ENCODE peak calls at places on chromosomes 5 and 9, in five cellular contexts. F, S, E, X and I are unnamed samples.

GRCh38 chr9:3746296-3747275 is 220.8 kb upstream of the RFX3 start:
- DNase-seq in S (no peak), E (peak), X (no peak), F (no peak), I (peak)

GRCh38 chr5:147782053-147783028 is at the start of gene JAKMIP2:
- DNase-seq in E (peak), F (peak), X (peak), S (peak), I (peak)

GRCh38 chr5:90410178-90410762 is 714 bp upstream of the CETN3 start:
- DNase-seq in E (no peak), S (no peak), X (no peak), F (no peak), I (peak)

GRCh38 chr9:469672-470040 is 255.0 kb downstream of the DOCK8 start:
- DNase-seq in X (peak), E (no peak), S (no peak), F (no peak), I (no peak)

GRCh38 chr5:5558593-5558992 is 136.1 kb downstream of the ICE1 start:
- DNase-seq in F (no peak), S (no peak), X (no peak), E (no peak), I (no peak)

GRCh38 chr9:78745996-78746395 is 449.1 kb downstream of the PSAT1 start:
- DNase-seq in F (no peak), E (no peak), S (no peak), X (no peak), I (no peak)

GRCh38 chr9:117425562-117425961 is 10.7 kb upstream of the ASTN2 start:
- DNase-seq in F (no peak), S (no peak), E (no peak), X (no peak), I (no peak)

GRCh38 chr5:54217826-54218503 is 92.4 kb downstream of the ARL15 start:
- DNase-seq in X (no peak), F (no peak), S (no peak), E (peak), I (peak)

GRCh38 chr9:33506626-33507370 is 17.3 kb upstream of the ANKRD18B start:
- DNase-seq in X (no peak), S (peak), F (no peak), E (peak), I (peak)

GRCh38 chr5:159133041-159133741 is 33.5 kb upstream of the EBF1 start:
- DNase-seq in S (no peak), F (no peak), E (peak), X (no peak), I (peak)

GRCh38 chr9:116646661-116647514 is 40.2 kb upstream of the TRIM32 start:
- DNase-seq in X (no peak), E (peak), F (no peak), S (no peak), I (peak)

GRCh38 chr9:19876569-19877316 is 87.9 kb upstream of the SLC24A2 start:
- DNase-seq in X (no peak), S (no peak), F (no peak), E (no peak), I (peak)

GRCh38 chr9:16501726-16502125 is 368.7 kb downstream of the BNC2 start:
- DNase-seq in E (no peak), F (no peak), S (no peak), X (no peak), I (no peak)

GRCh38 chr9:27151693-27152397 is 42.8 kb downstream of the TEK start:
- DNase-seq in X (no peak), S (no peak), E (peak), F (no peak), I (peak)

GRCh38 chr5:71782771-71783770 is 64.0 kb downstream of the CARTPT start:
- DNase-seq in F (no peak), E (peak), S (peak), X (peak), I (peak)

GRCh38 chr5:148353634-148354033 is 18.3 kb downstream of the SPINK9 start:
- DNase-seq in E (no peak), X (no peak), F (no peak), S (no peak), I (no peak)

GRCh38 chr9:68546596-68547390 is 6.1 kb upstream of the TMEM252 start:
- DNase-seq in S (no peak), X (no peak), E (no peak), F (no peak), I (no peak)

GRCh38 chr5:148653840-148654781 is at the start of gene HTR4:
- DNase-seq in E (no peak), X (peak), F (peak), S (no peak), I (no peak)

GRCh38 chr9:114308361-114308950 is 14.4 kb upstream of the ORM1 start:
- DNase-seq in S (no peak), X (no peak), F (peak), E (no peak), I (no peak)

GRCh38 chr9:135242406-135242805 is 154.9 kb downstream of the OLFM1 start:
- DNase-seq in X (no peak), F (peak), S (no peak), E (no peak), I (no peak)

GRCh38 chr5:127042593-127042992 is 12.2 kb upstream of the MARCHF3 start:
- DNase-seq in X (no peak), E (peak), F (no peak), S (no peak), I (peak)

GRCh38 chr9:126788631-126789349 is 16.1 kb upstream of the ZBTB43 start:
- DNase-seq in X (no peak), E (peak), S (no peak), F (no peak), I (no peak)

GRCh38 chr9:131153585-131153984 is 28.2 kb downstream of the NUP214 start:
- DNase-seq in F (no peak), S (no peak), X (no peak), E (no peak), I (no peak)

GRCh38 chr5:160165137-160166068 is 46.2 kb upstream of the PWWP2A start:
- DNase-seq in E (peak), X (peak), F (peak), S (peak), I (peak)

GRCh38 chr5:96408276-96408777 is 24.7 kb downstream of the PCSK1 start:
- DNase-seq in S (no peak), F (no peak), E (no peak), X (no peak), I (peak)

GRCh38 chr5:83133797-83134196 is 56.5 kb downstream of the XRCC4 start:
- DNase-seq in S (no peak), E (no peak), X (no peak), F (peak), I (no peak)

GRCh38 chr5:41465493-41466171 is 44.8 kb downstream of the PLCXD3 start:
- DNase-seq in S (no peak), X (no peak), F (no peak), E (peak), I (no peak)

GRCh38 chr5:69271376-69271775 is 36.7 kb downstream of the CDK7 start:
- DNase-seq in X (peak), S (peak), E (peak), F (no peak), I (peak)

GRCh38 chr9:90038778-90039177 is 434.0 kb downstream of the GADD45G start:
- DNase-seq in E (no peak), F (no peak), X (no peak), S (peak), I (no peak)

GRCh38 chr5:144142030-144142825 is 28.2 kb downstream of the YIPF5 start:
- DNase-seq in E (peak), F (no peak), X (no peak), S (no peak), I (peak)

GRCh38 chr9:93295031-93295430 is 111.1 kb downstream of the WNK2 start:
- DNase-seq in S (no peak), F (no peak), X (peak), E (no peak), I (no peak)

GRCh38 chr5:43661102-43661501 is 58.1 kb downstream of the NNT start:
- DNase-seq in E (peak), F (no peak), X (no peak), S (no peak), I (peak)

GRCh38 chr9:124873664-124874063 is 11.7 kb downstream of the ARPC5L start:
- DNase-seq in X (no peak), S (no peak), E (no peak), F (no peak), I (no peak)

GRCh38 chr9:37412431-37413151 is 9.9 kb upstream of the GRHPR start:
- DNase-seq in S (no peak), F (no peak), E (no peak), X (no peak), I (peak)

GRCh38 chr9:91420471-91421021 is 3.1 kb downstream of the NFIL3 start:
- DNase-seq in S (no peak), F (no peak), X (no peak), E (peak), I (peak)
- H3K4me3 ChIP-seq in S (no peak), F (peak), X (peak), E (peak), I (peak)

DNA sequence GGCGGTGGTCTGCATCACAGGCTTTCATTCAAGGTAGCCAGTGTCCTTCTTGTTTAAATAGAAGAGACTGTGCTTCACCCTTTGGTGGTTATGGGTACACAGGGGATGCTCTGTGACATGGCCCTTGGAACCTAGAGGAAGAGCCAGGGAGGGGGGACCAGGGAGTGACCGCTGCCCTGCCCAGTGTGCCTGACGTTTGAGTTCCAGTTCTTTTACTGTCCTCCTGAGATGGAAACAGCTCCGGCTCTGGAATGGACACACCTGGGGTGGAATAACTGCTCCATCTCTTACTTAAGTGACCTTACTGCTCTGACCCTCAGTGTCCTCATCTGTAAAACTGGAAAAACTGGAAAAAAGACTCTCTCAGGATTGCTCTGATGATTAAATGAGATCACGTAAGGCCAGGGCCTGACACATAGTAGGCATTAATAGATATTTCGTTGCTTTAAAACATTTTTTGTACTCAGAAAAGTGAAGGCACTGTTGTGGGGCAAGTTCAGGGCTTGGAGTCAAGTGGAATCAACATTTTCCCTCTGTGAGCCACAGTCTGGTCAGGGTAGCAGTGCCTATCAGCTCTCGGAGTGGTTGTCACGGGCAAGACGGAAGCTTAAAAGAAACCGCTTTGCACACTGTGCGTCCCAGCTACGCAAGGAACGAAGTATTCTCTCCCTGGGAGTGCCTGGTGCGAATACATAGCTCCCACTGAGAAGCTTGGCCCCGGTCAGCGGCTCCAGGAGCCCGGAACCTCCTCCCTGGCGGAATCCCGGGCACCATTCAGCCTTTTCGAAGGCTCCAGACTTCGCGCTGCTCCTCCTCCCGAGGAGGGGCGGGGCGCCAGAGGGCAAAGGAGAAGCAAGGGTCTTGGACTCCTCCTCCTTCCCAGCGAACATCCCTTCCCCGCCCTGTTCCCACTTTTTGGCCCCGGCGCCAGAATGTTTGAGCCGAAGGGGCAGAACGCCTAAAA is 5.8 kb downstream of the POU4F3 start:
- DNase-seq in E (no peak), F (no peak), X (no peak), S (no peak), I (no peak)
- H3K4me3 ChIP-seq in E (no peak), F (no peak), X (no peak), S (no peak), I (no peak)

DNA sequence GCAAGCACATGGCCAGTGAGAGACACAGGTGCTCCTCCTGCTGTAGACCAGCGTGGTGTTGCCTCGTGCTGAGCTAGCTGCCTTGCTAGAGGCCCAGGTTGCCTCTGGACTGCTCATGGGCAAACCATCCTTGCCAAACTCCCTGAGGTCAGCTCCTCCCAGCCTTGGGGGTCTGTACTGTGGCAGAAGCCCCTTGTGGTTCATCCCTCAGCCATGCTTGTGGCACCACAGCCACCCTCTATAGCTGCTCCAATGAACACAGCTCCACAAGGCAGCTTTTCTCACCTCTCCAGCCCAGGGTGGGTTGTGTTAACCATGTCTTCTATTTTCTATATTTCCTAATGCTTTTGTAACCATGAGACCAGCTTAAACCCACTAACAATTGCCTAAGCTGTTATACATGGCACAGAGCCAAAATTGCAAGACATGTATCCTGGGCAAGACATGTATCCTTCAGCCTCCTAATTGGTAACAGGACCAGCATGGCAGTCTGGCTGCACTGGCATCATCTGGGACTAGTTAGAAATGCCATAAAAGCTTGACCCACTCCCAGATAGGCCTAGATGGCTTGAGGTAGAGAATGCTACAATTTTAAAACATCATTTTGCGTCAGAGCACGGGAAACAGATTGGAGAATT is 183.1 kb upstream of the S1PR3 start:
- DNase-seq in S (no peak), F (no peak), X (no peak), E (no peak), I (peak)
- H3K4me3 ChIP-seq in S (no peak), F (no peak), X (no peak), E (no peak), I (no peak)

GRCh38 chr9:2158111-2158610 is 143.0 kb downstream of the SMARCA2 start:
- DNase-seq in X (peak), S (peak), E (peak), F (peak), I (peak)
- H3K4me3 ChIP-seq in X (peak), S (peak), E (peak), F (peak), I (peak)

DNA sequence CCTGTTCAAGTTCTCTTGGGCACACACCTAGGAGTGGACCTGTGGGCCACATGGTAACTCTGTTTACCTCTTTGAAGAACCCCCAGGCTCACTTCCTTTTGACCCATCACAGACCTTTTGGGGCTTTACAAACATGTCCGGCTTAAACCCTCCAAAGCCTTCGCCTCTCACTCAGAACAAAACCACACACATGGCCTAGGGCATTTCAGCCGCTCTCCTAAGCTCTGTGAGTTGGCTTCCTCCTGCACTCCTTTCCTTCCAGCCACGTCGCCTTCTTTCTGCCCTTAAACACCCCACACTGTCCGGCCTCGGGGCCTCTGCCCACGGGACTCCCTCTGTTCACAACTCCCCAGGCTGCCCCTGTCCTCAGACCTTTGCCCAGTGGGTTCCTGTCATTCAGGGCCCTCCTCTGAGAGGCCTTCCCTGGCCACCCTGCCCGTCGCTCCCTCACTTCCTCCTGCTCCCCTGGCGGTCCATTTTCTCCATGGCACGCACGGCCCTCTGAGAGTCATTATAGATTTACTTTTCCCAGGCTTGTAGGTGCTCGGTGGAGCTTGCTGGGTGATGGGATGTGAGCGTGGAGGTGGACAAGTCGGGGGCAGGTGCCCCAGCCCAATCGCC is 1.9 kb downstream of the DOK3 start:
- DNase-seq in X (no peak), F (no peak), E (no peak), S (no peak), I (no peak)
- H3K4me3 ChIP-seq in X (no peak), F (peak), E (no peak), S (no peak), I (no peak)

GRCh38 chr5:53041071-53041692 is 52.0 kb downstream of the ITGA2 start:
- DNase-seq in F (no peak), E (peak), X (no peak), S (no peak), I (no peak)
- H3K4me3 ChIP-seq in F (no peak), E (no peak), X (no peak), S (no peak), I (no peak)

GRCh38 chr5:76326559-76327351 is 76.3 kb upstream of the IQGAP2 start:
- DNase-seq in S (no peak), X (no peak), E (no peak), F (no peak), I (no peak)

GRCh38 chr5:76331139-76331538 is 71.9 kb upstream of the IQGAP2 start:
- DNase-seq in E (no peak), F (no peak), X (no peak), S (no peak), I (no peak)

GRCh38 chr5:76325326-76325725 is 77.8 kb upstream of the IQGAP2 start:
- DNase-seq in F (no peak), E (no peak), S (no peak), X (no peak), I (no peak)

GRCh38 chr5:76329346-76329745 is 73.7 kb upstream of the IQGAP2 start:
- DNase-seq in F (no peak), X (no peak), S (no peak), E (no peak), I (no peak)

DNA sequence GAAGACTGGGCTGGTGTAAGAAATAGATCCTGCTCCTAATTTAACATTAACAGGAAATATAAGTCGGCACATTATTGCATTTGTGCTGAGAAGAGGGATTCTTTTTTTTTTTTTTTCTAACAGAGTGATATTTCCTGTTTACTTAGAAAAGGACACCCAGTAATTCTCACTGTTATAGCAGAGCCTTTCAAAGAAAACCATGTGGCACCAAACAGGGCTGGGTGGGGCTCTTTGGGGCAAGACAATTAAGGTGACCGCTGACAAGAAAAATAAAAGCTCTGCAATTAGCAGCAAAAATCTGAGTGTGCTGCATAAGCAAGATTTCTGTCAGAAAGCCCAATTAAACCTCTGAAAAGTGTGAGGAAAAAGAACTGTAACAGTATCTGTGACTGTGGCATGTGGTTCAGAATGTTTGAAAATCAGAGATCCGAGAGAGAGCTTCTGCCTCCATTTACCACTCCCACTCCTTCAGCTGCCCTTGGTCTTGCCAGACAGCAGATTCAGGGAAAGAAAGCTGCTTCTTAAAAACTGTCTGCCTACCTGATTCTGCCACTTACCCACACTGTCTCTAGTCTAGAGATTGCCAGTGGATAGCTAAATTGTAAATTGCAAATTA is 77.1 kb upstream of the IQGAP2 start:
- DNase-seq in E (no peak), F (no peak), X (peak), S (no peak), I (no peak)
- H3K4me3 ChIP-seq in E (no peak), F (no peak), X (no peak), S (no peak), I (no peak)